ENCODE peak calls at places on chromosomes 4 and X, in nine cellular contexts. F, D, P, B, C, J, Q, L and E are unnamed samples.

GRCh38 chr4:172698256-172698655 is 470.4 kb upstream of the GALNT7 start:
- DNase-seq in B (peak; percentile 8), D (no peak), P (no peak), Q (no peak), C (no peak), F (no peak), L (no peak), J (no peak), E (no peak)

GRCh38 chr4:75702919-75703411 is 21.4 kb upstream of the USO1 start:
- DNase-seq in L (no peak), J (no peak), C (no peak), P (no peak), Q (peak; percentile 36), D (no peak), F (no peak), B (no peak), E (no peak)

GRCh38 chr4:158778065-158778711 is 9.4 kb downstream of the FNIP2 start:
- DNase-seq in J (no peak), D (no peak), Q (no peak), C (no peak), P (no peak), L (no peak), B (no peak), F (no peak), E (no peak)

GRCh38 chr4:20839957-20840356 is 139.7 kb downstream of the PACRGL start:
- DNase-seq in Q (no peak), B (peak; percentile 92), P (peak; percentile 94), J (no peak), L (no peak), F (peak; percentile 92), D (no peak), C (peak; percentile 53), E (no peak)

GRCh38 chrX:46208225-46208854 is 336.9 kb downstream of the ZNF674 start:
- DNase-seq in C (no peak), Q (no peak), J (no peak), F (peak; percentile 35), P (peak; percentile 21), B (peak; percentile 3), D (no peak), L (no peak), E (no peak)

GRCh38 chr4:156999175-156999517 is 27.5 kb upstream of the PDGFC start:
- DNase-seq in C (peak; percentile 97), L (no peak), P (peak; percentile 99), D (no peak), J (peak; percentile 67), F (peak; percentile 100), B (peak; percentile 100), Q (peak; percentile 55), E (peak; percentile 58)

GRCh38 chrX:117839544-117839943 is 277.1 kb downstream of the KLHL13 start:
- DNase-seq in Q (peak; percentile 20), L (no peak), P (no peak), J (no peak), D (no peak), B (no peak), F (no peak), C (no peak), E (no peak)

GRCh38 chr4:154158756-154159155 is 332.8 kb downstream of the DCHS2 start:
- DNase-seq in D (no peak), J (no peak), L (no peak), B (no peak), P (no peak), C (no peak), Q (no peak), F (no peak), E (no peak)

GRCh38 chr4:179292443-179292842 is 1850.2 kb upstream of the AGA start:
- DNase-seq in B (no peak), J (no peak), L (no peak), P (no peak), C (no peak), D (no peak), F (no peak), Q (no peak), E (no peak)

GRCh38 chr4:106316773-106317409 is 541 bp downstream of the AIMP1 start:
- DNase-seq in P (no peak), J (no peak), C (no peak), F (no peak), B (peak; percentile 6), Q (no peak), L (no peak), D (no peak), E (no peak)

GRCh38 chr4:54099287-54099958 is 540 bp upstream of the GSX2 start:
- DNase-seq in P (no peak), L (no peak), J (no peak), C (no peak), D (no peak), Q (peak; percentile 57), B (no peak), F (no peak), E (no peak)

GRCh38 chr4:80180743-80181142 is 16.6 kb upstream of the PRDM8 start:
- DNase-seq in B (no peak), Q (no peak), D (no peak), C (peak; percentile 50), P (no peak), L (no peak), J (no peak), F (peak; percentile 58), E (no peak)

GRCh38 chr4:149961876-149962597 is 116.2 kb upstream of the DCLK2 start:
- DNase-seq in F (peak; percentile 66), J (no peak), D (no peak), L (no peak), P (no peak), C (peak; percentile 83), Q (no peak), B (peak; percentile 69), E (no peak)

GRCh38 chrX:130523460-130524394 is 121.9 kb downstream of the RBMX2 start:
- DNase-seq in Q (peak; percentile 76), L (no peak), J (peak; percentile 45), F (peak; percentile 1), C (no peak), P (no peak), B (peak; percentile 2), D (peak; percentile 68), E (peak; percentile 16)

GRCh38 chr4:68162196-68162595 is 32.5 kb upstream of the TMPRSS11F start:
- DNase-seq in Q (no peak), J (no peak), B (no peak), D (no peak), L (no peak), F (no peak), P (no peak), C (no peak), E (no peak)

GRCh38 chrX:98405376-98405775 is 1521.7 kb downstream of the RPA4 start:
- DNase-seq in L (no peak), P (no peak), Q (no peak), J (no peak), F (no peak), D (no peak), B (no peak), C (no peak), E (no peak)

GRCh38 chr4:76420901-76421581 is at the start of gene CCDC158:
- DNase-seq in L (no peak), B (no peak), C (no peak), Q (no peak), F (no peak), J (no peak), P (no peak), D (no peak), E (peak; percentile 33)

GRCh38 chr4:13534344-13535063 is 9.8 kb downstream of the NKX3-2 start:
- DNase-seq in L (peak; percentile 54), D (no peak), F (no peak), C (no peak), J (peak; percentile 33), P (no peak), Q (no peak), B (no peak), E (no peak)

GRCh38 chr4:148017801-148018200 is 285.9 kb downstream of the ARHGAP10 start:
- DNase-seq in J (no peak), C (no peak), B (peak; percentile 74), Q (no peak), D (no peak), L (no peak), P (no peak), F (peak; percentile 57), E (peak; percentile 29)

GRCh38 chrX:39836802-39837420 is 260.8 kb downstream of the BCOR start:
- DNase-seq in P (no peak), L (no peak), Q (no peak), B (no peak), F (no peak), J (no peak), D (no peak), C (no peak), E (no peak)

GRCh38 chr4:174707277-174707676 is 121.8 kb downstream of the GLRA3 start:
- DNase-seq in F (no peak), Q (no peak), L (no peak), D (no peak), P (no peak), J (no peak), B (no peak), C (no peak), E (no peak)

GRCh38 chrX:131821945-131822622 is 201.0 kb upstream of the STK26 start:
- DNase-seq in B (no peak), L (peak; percentile 90), P (no peak), F (no peak), Q (no peak), C (peak; percentile 85), J (no peak), D (peak; percentile 68), E (peak; percentile 12)
- TF ChIP-seq CTCF in B (no peak), L (no peak), P (no peak), F (no peak), Q (no peak), C (peak; percentile 70), J (no peak), D (peak; percentile 73), E (peak; percentile 44)

GRCh38 chr4:81260443-81261102 is 45.6 kb upstream of the PRKG2 start:
- DNase-seq in C (no peak), Q (peak; percentile 36), L (no peak), D (no peak), J (no peak), B (peak; percentile 10), F (peak; percentile 28), P (no peak), E (no peak)
- TF ChIP-seq CTCF in C (peak; percentile 33), Q (peak; percentile 76), L (no peak), D (peak; percentile 16), J (peak; percentile 32), B (peak; percentile 49), F (peak; percentile 51), P (peak; percentile 50), E (no peak)

GRCh38 chrX:3651272-3651671 is 62.2 kb downstream of the PRKX start:
- DNase-seq in Q (no peak), C (peak; percentile 49), P (no peak), F (peak; percentile 56), L (no peak), J (no peak), B (peak; percentile 51), D (no peak), E (no peak)
- TF ChIP-seq CTCF in Q (peak; percentile 82), C (peak; percentile 64), P (peak; percentile 26), F (peak; percentile 31), L (no peak), J (peak; percentile 78), B (peak; percentile 43), D (peak; percentile 71), E (peak; percentile 45)

DNA sequence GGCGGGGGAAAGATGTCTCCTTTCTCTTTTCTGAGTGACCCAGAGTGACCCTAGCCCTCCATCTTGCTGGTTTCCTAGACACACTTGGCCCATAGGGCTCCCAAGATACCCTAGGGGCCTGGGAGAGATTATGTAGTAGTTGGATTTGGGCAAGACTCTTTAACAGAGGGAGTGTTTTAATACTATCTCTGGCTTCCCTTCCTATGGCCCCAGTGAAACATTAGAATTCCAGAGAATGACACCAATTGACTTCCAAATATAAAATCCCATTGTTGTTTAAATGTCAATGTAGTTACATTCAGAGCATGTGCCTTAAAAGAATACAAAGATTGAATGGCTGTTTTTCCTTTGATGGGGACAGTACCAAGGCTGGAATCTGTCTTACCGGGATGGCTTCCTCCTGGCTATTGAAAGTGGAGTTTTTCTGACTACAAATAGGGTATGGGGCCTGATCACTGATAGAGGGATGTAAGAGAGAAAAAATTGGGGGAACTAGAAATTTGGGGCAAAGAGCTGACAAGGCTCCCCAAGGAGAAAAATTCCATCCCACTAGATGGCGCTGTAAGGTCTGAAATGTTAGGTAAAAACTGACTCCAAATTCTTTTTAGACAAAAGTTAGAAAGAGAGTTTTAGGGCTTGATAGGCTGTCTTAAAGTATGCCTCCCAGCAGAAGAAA is 10.7 kb downstream of the TENT5D start:
- DNase-seq in D (no peak), J (no peak), Q (no peak), L (no peak), P (no peak), F (peak; percentile 3), B (peak; percentile 2), C (no peak), E (no peak)
- TF ChIP-seq CTCF in D (peak; percentile 23), J (peak; percentile 38), Q (peak; percentile 48), L (no peak), P (no peak), F (no peak), B (no peak), C (no peak), E (no peak)